ENCODE peak calls at places on chromosomes 13 and 19, in ten cellular contexts. S is mesendoderm, I is tibial nerve, U is psoas muscle, Z is suprapubic skin, W is Peyer's patch, Y is adrenal gland, F is GM23248, R is ovary, C is H1. H is an unnamed sample.

GRCh38 chr19:18865973-18866799 is 29.8 kb downstream of the CERS1 start:
- DNase-seq in S (peak; percentile 71), I (peak; percentile 51), U (peak; percentile 80), Z (peak; percentile 64), W (peak; percentile 59), Y (peak; percentile 67), F (peak; percentile 80), R (peak; percentile 78), C (no peak), H (no peak)

GRCh38 chr13:73403362-73404150 is 344.8 kb downstream of the KLF5 start:
- DNase-seq in S (no peak), I (no peak), U (no peak), Z (no peak), W (no peak), Y (no peak), F (peak; percentile 7), R (no peak), C (no peak), H (no peak)

GRCh38 chr13:57824121-57824520 is 192.6 kb downstream of the PCDH17 start:
- DNase-seq in S (no peak), I (no peak), U (peak; percentile 22), Z (no peak), W (no peak), Y (no peak), F (no peak), R (no peak), C (no peak), H (no peak)

GRCh38 chr19:3606690-3607289 is at the start of gene TBXA2R:
- DNase-seq in S (peak; percentile 49), I (peak; percentile 82), U (no peak), Z (peak; percentile 84), W (peak; percentile 78), Y (peak; percentile 89), F (peak; percentile 86), R (peak; percentile 91), C (no peak), H (no peak)

GRCh38 chr13:36038785-36039415 is 92.3 kb downstream of the DCLK1 start:
- DNase-seq in S (no peak), I (no peak), U (no peak), Z (no peak), W (no peak), Y (no peak), F (peak; percentile 75), R (no peak), C (no peak), H (no peak)

GRCh38 chr19:38267780-38268430 is 3.5 kb downstream of the SPINT2 start:
- DNase-seq in S (peak; percentile 41), I (no peak), U (no peak), Z (no peak), W (no peak), Y (no peak), F (no peak), R (no peak), C (no peak), H (no peak)

GRCh38 chr19:11166281-11167142 is 10.9 kb upstream of the SPC24 start:
- DNase-seq in S (no peak), I (peak; percentile 34), U (peak; percentile 57), Z (peak; percentile 82), W (no peak), Y (no peak), F (peak; percentile 87), R (peak; percentile 60), C (no peak), H (no peak)

GRCh38 chr19:33390908-33391630 is 17.6 kb downstream of the CEBPG start:
- DNase-seq in S (no peak), I (no peak), U (peak; percentile 59), Z (peak; percentile 70), W (no peak), Y (no peak), F (no peak), R (peak; percentile 41), C (no peak), H (no peak)

GRCh38 chr13:80379245-80379644 is 38.3 kb upstream of the SPRY2 start:
- DNase-seq in S (no peak), I (no peak), U (no peak), Z (no peak), W (no peak), Y (no peak), F (peak; percentile 84), R (no peak), C (no peak), H (no peak)

GRCh38 chr19:53147645-53148044 is 11.2 kb downstream of the ZNF347 start:
- DNase-seq in S (no peak), I (no peak), U (no peak), Z (no peak), W (no peak), Y (no peak), F (no peak), R (no peak), C (no peak), H (no peak)

GRCh38 chr13:28820099-28821051 is at the start of gene MTUS2:
- DNase-seq in S (peak; percentile 38), I (no peak), U (no peak), Z (no peak), W (no peak), Y (no peak), F (peak; percentile 15), R (no peak), C (no peak), H (no peak)

GRCh38 chr19:35995655-35995993 is 636 bp downstream of the SDHAF1 start:
- DNase-seq in S (peak; percentile 82), I (no peak), U (peak; percentile 76), Z (no peak), W (peak; percentile 24), Y (peak; percentile 36), F (peak; percentile 72), R (peak; percentile 71), C (no peak), H (no peak)

GRCh38 chr13:106520205-106521004 is 15.1 kb downstream of the EFNB2 start:
- DNase-seq in S (no peak), I (no peak), U (no peak), Z (no peak), W (no peak), Y (no peak), F (peak; percentile 47), R (no peak), C (no peak), H (no peak)

GRCh38 chr13:24502567-24503375 is 9.8 kb downstream of the PARP4 start:
- DNase-seq in S (peak; percentile 58), I (no peak), U (no peak), Z (peak; percentile 64), W (no peak), Y (peak; percentile 79), F (peak; percentile 83), R (no peak), C (no peak), H (no peak)

GRCh38 chr13:32902898-32903297 is 113.3 kb upstream of the KL start:
- DNase-seq in S (peak; percentile 78), I (peak; percentile 76), U (peak; percentile 84), Z (peak; percentile 77), W (no peak), Y (peak; percentile 13), F (peak; percentile 83), R (peak; percentile 61), C (no peak), H (no peak)

GRCh38 chr13:85166891-85167290 is 632.3 kb downstream of the SLITRK6 start:
- DNase-seq in S (no peak), I (no peak), U (no peak), Z (no peak), W (no peak), Y (no peak), F (no peak), R (no peak), C (no peak), H (no peak)

GRCh38 chr19:13181747-13182388 is 31.7 kb downstream of the IER2 start:
- DNase-seq in S (no peak), I (peak; percentile 50), U (peak; percentile 67), Z (no peak), W (peak; percentile 55), Y (peak; percentile 90), F (peak; percentile 67), R (peak; percentile 73), C (no peak), H (no peak)

GRCh38 chr19:37654525-37654832 is 786 bp downstream of the ZFP30 start:
- DNase-seq in S (no peak), I (no peak), U (no peak), Z (no peak), W (no peak), Y (no peak), F (peak; percentile 56), R (no peak), C (no peak), H (no peak)

GRCh38 chr13:20015763-20016162 is 57.2 kb downstream of the ZMYM2 start:
- DNase-seq in S (no peak), I (no peak), U (no peak), Z (no peak), W (no peak), Y (no peak), F (no peak), R (no peak), C (no peak), H (no peak)
- H3K36me3 ChIP-seq in S (no peaks in the 10 kb centered on the region), I (peaks cover 96% of the 10 kb centered on the region), U (peaks cover 32% of the 10 kb centered on the region), Z (peaks cover 36% of the 10 kb centered on the region), W (no peaks in the 10 kb centered on the region), Y (no peaks in the 10 kb centered on the region), F (peaks cover 45% of the 10 kb centered on the region), R (no peaks in the 10 kb centered on the region), C (peaks cover 9% of the 10 kb centered on the region), H (no peaks in the 10 kb centered on the region)

GRCh38 chr19:49599378-49600298 is 8.7 kb downstream of the PRR12 start:
- DNase-seq in S (no peak), I (no peak), U (no peak), Z (no peak), W (no peak), Y (no peak), F (no peak), R (no peak), C (no peak), H (no peak)
- H3K36me3 ChIP-seq in S (peaks cover 21% of the 10 kb centered on the region), I (peaks cover 100% of the 10 kb centered on the region), U (peaks cover 96% of the 10 kb centered on the region), Z (peaks cover 95% of the 10 kb centered on the region), W (no peaks in the 10 kb centered on the region), Y (no peaks in the 10 kb centered on the region), F (peaks cover 29% of the 10 kb centered on the region), R (no peaks in the 10 kb centered on the region), C (peaks cover 86% of the 10 kb centered on the region), H (peaks cover 52% of the 10 kb centered on the region)

DNA sequence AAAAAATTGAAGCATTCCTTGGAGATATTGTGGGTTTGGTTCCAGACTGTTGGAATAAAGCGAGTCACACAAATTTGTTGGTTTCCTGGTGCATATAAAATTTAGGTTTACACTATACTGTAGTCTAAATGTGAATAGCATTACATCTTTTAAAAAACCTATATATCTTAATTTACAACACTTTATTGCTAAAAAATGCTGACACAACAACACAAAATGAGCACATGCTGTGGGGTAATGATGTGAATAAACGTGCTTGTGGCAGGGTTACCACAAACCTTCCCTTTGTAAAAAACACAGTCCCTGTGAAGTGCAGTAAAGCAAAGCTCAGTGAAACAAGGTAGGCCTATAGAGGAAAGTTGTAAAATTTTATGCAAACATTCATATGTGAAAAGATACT is 27.7 kb downstream of the MPHOSPH8 start:
- DNase-seq in S (no peak), I (no peak), U (no peak), Z (no peak), W (no peak), Y (no peak), F (no peak), R (no peak), C (no peak), H (no peak)
- H3K36me3 ChIP-seq in S (no peaks in the 10 kb centered on the region), I (peaks cover 86% of the 10 kb centered on the region), U (peaks cover 82% of the 10 kb centered on the region), Z (peaks cover 75% of the 10 kb centered on the region), W (no peaks in the 10 kb centered on the region), Y (no peaks in the 10 kb centered on the region), F (peaks cover 47% of the 10 kb centered on the region), R (no peaks in the 10 kb centered on the region), C (peaks cover 6% of the 10 kb centered on the region), H (peaks cover 8% of the 10 kb centered on the region)

DNA sequence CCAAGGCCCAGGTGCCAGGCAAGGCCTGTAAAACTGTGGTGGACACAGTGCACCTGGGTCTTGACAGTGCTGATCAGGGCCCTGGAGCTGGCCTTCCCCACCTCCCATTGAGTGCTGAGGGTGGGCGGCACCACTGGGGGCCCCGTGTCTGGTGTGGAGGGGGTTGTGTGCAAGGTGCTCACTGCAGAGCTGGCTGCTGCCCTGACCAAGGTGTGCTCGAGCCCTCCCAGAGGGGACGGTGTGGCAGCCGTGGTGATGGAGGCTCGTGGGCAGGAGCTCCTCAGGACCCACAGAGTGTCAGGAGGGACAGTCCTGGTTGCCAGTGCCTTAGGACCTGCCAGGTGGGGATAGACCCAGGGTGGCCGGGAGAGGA is 23.0 kb downstream of the ATP4B start:
- DNase-seq in S (no peak), I (no peak), U (peak; percentile 38), Z (peak; percentile 22), W (no peak), Y (no peak), F (no peak), R (peak; percentile 14), C (no peak), H (no peak)
- H3K36me3 ChIP-seq in S (peaks cover 42% of the 10 kb centered on the region), I (peaks cover 96% of the 10 kb centered on the region), U (peaks cover 81% of the 10 kb centered on the region), Z (peaks cover 89% of the 10 kb centered on the region), W (no peaks in the 10 kb centered on the region), Y (no peaks in the 10 kb centered on the region), F (peaks cover 20% of the 10 kb centered on the region), R (no peaks in the 10 kb centered on the region), C (peaks cover 63% of the 10 kb centered on the region), H (peaks cover 48% of the 10 kb centered on the region)